ENCODE peak calls at places on chromosome X, in five cellular contexts. L, U, A, E and Y are unnamed samples.

GRCh38 chrX:70452143-70452733 is 7.6 kb downstream of the DLG3 start:
- DNase-seq in L (peak; percentile 69), U (no peak), A (peak; percentile 30), E (peak; percentile 17), Y (no peak)

GRCh38 chrX:39850630-39851152 is 247.1 kb downstream of the BCOR start:
- DNase-seq in L (no peak), U (no peak), A (peak; percentile 33), E (no peak), Y (no peak)

GRCh38 chrX:140040397-140040796 is 75.1 kb upstream of the CXorf66 start:
- DNase-seq in L (no peak), U (no peak), A (no peak), E (no peak), Y (no peak)

GRCh38 chrX:368811-369562 is 17.7 kb downstream of the PPP2R3B start:
- DNase-seq in L (peak; percentile 61), U (no peak), A (no peak), E (no peak), Y (no peak)

GRCh38 chrX:115978068-115978467 is 192.5 kb upstream of the AGTR2 start:
- DNase-seq in L (no peak), U (no peak), A (no peak), E (no peak), Y (no peak)

GRCh38 chrX:1610736-1611135 is 4.1 kb upstream of the ASMT start:
- DNase-seq in L (no peak), U (no peak), A (no peak), E (no peak), Y (no peak)

GRCh38 chrX:64334467-64334866 is 60.8 kb downstream of the MTMR8 start:
- DNase-seq in L (no peak), U (no peak), A (no peak), E (no peak), Y (no peak)

GRCh38 chrX:134971926-134972325 is 18.9 kb upstream of the SMIM10 start:
- DNase-seq in L (no peak), U (no peak), A (no peak), E (no peak), Y (no peak)

GRCh38 chrX:39012561-39013209 is 211.4 kb downstream of the MID1IP1 start:
- DNase-seq in L (no peak), U (no peak), A (no peak), E (no peak), Y (peak; percentile 15)

GRCh38 chrX:16687514-16687913 is 25.0 kb downstream of the CTPS2 start:
- DNase-seq in L (no peak), U (no peak), A (no peak), E (no peak), Y (no peak)

GRCh38 chrX:151896734-151897474 is 15.8 kb upstream of the MAGEA4 start:
- DNase-seq in L (no peak), U (no peak), A (no peak), E (no peak), Y (no peak)

GRCh38 chrX:57951666-57952319 is 41.5 kb upstream of the ZXDA start:
- DNase-seq in L (peak; percentile 55), U (no peak), A (no peak), E (no peak), Y (no peak)